ENCODE peak calls at places on chromosomes 16 and 17, in four cellular contexts. N is WTC11, H is K562, O is H1. L is an unnamed sample.

GRCh38 chr16:66984902-66985311 is 3.5 kb upstream of the CES4A start:
- DNase-seq in H (no peak), O (no peak), N (no peak), L (no peak)

GRCh38 chr17:51427259-51428255 is 167.2 kb downstream of the UTP18 start:
- DNase-seq in N (no peak), O (no peak), H (no peak), L (no peak)

GRCh38 chr16:430904-431303 is 5.5 kb downstream of the RAB11FIP3 start:
- DNase-seq in H (no peak), O (no peak), N (no peak), L (no peak)

GRCh38 chr17:61496174-61496956 is 44.1 kb downstream of the TBX4 start:
- DNase-seq in N (no peak), H (no peak), O (no peak), L (no peak)

GRCh38 chr16:65038125-65038524 is 83.7 kb downstream of the CDH11 start:
- DNase-seq in H (no peak), O (no peak), N (no peak), L (no peak)

GRCh38 chr16:17358846-17359245 is 111.9 kb downstream of the XYLT1 start:
- DNase-seq in O (no peak), N (no peak), H (no peak), L (no peak)

GRCh38 chr17:17506893-17507464 is 10.8 kb upstream of the RASD1 start:
- DNase-seq in N (no peak), O (no peak), H (no peak), L (no peak)

GRCh38 chr17:38748329-38749221 is at the start of gene PCGF2:
- DNase-seq in H (peak; percentile 91), O (peak; percentile 93), N (peak; percentile 96), L (peak; percentile 89)

GRCh38 chr16:71440669-71441347 is 1.0 kb downstream of the TLE7 start:
- DNase-seq in O (peak; percentile 82), N (peak; percentile 77), H (peak; percentile 59), L (peak; percentile 33)

GRCh38 chr17:35746956-35747355 is 6.1 kb downstream of the GAS2L2 start:
- DNase-seq in H (no peak), O (no peak), N (no peak), L (no peak)

GRCh38 chr17:9661027-9661426 is 15.7 kb downstream of the USP43 start:
- DNase-seq in H (no peak), N (no peak), O (no peak), L (no peak)

GRCh38 chr16:49427771-49428170 is 54.2 kb downstream of the C16orf78 start:
- DNase-seq in H (no peak), N (no peak), O (no peak), L (no peak)

GRCh38 chr17:7713782-7714181 is 3.8 kb upstream of the DNAH2 start:
- DNase-seq in H (no peak), N (no peak), O (no peak), L (no peak)

GRCh38 chr16:53611151-53611802 is 92.4 kb downstream of the RPGRIP1L start:
- DNase-seq in O (no peak), H (no peak), N (no peak), L (no peak)

GRCh38 chr16:9297437-9298113 is 206.1 kb downstream of the HAPSTR1 start:
- DNase-seq in O (peak; percentile 77), H (peak; percentile 56), N (peak; percentile 75), L (peak; percentile 63)

GRCh38 chr17:83104577-83105505 is 25.4 kb downstream of the METRNL start:
- DNase-seq in O (no peak), N (no peak), H (no peak), L (no peak)

GRCh38 chr17:74833501-74834361 is 26.0 kb downstream of the GRIN2C start:
- DNase-seq in O (no peak), H (no peak), N (no peak), L (no peak)

GRCh38 chr16:86069736-86070298 is 170.9 kb downstream of the IRF8 start:
- DNase-seq in O (no peak), H (no peak), N (no peak), L (no peak)

GRCh38 chr16:27408602-27409031 is 6.6 kb downstream of the IL21R start:
- DNase-seq in H (no peak), N (no peak), O (no peak), L (no peak)

GRCh38 chr17:13372432-13372831 is 229.3 kb downstream of the HS3ST3A1 start:
- DNase-seq in H (no peak), O (no peak), N (no peak), L (no peak)

GRCh38 chr16:67562918-67563707 is 787 bp downstream of the CTCF start:
- DNase-seq in N (peak; percentile 75), O (peak; percentile 76), H (peak; percentile 75), L (peak; percentile 40)

GRCh38 chr17:73722163-73722562 is 77.9 kb upstream of the SDK2 start:
- DNase-seq in N (no peak), O (no peak), H (no peak), L (no peak)

GRCh38 chr17:74805543-74805991 is 29.4 kb upstream of the NAT9 start:
- DNase-seq in O (no peak), N (no peak), H (no peak), L (no peak)

GRCh38 chr17:64328036-64328874 is 62.4 kb downstream of the PECAM1 start:
- DNase-seq in N (no peak), H (no peak), O (no peak), L (no peak)

GRCh38 chr17:77859035-77859360 is 99.5 kb upstream of the TNRC6C start:
- DNase-seq in N (no peak), H (no peak), O (no peak), L (no peak)

GRCh38 chr16:19666451-19666850 is 51.6 kb downstream of the KNOP1 start:
- DNase-seq in O (no peak), H (no peak), N (no peak), L (no peak)

GRCh38 chr16:3467920-3468319 is 24.4 kb downstream of the NAA60 start:
- DNase-seq in N (no peak), H (no peak), O (no peak), L (no peak)

GRCh38 chr17:82238562-82239201 is 9.8 kb downstream of the SLC16A3 start:
- DNase-seq in N (no peak), O (no peak), H (peak; percentile 94), L (no peak)

GRCh38 chr17:78434455-78435329 is 56.2 kb downstream of the PGS1 start:
- DNase-seq in H (no peak), O (no peak), N (no peak), L (no peak)

GRCh38 chr16:84699147-84699711 is 571 bp upstream of the USP10 start:
- DNase-seq in H (peak; percentile 59), N (no peak), O (no peak), L (no peak)
- TF ChIP-seq JUN in H (no peak), N (no peak), O (no peak), L (no peak)

DNA sequence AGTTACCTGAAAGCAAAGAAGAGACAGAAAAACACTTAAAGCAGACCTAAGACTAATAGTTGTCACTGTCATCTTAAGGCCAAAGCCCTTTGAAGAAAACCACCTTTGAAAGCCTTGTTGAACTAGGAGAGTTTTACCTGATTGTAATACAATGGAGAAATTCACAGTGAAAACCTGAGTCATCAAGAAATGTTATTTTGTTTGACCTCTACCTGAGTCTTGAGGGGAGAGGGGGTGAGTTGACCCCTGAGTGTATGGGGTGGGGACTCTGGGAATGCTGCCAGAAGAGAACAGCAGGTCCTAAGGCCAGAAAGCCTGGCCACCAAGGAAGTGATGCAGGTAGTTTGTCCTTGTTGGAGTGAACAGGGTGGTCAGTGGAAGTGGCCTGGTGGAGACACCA is 204.3 kb downstream of the SPECC1 start:
- DNase-seq in N (no peak), H (no peak), O (no peak), L (no peak)
- TF ChIP-seq SP1 in N (no peak), H (no peak), O (no peak), L (no peak)

GRCh38 chr17:70871180-70871818 is 702.0 kb downstream of the KCNJ2 start:
- DNase-seq in N (no peak), H (no peak), O (no peak), L (no peak)
- TF ChIP-seq JUN in N (no peak), H (no peak), O (no peak), L (no peak)

GRCh38 chr17:42853968-42854790 is 3.2 kb downstream of the AOC3 start:
- DNase-seq in H (no peak), N (no peak), O (no peak), L (peak; percentile 39)

GRCh38 chr17:42855048-42855596 is 4.1 kb downstream of the AOC3 start:
- DNase-seq in O (no peak), H (no peak), N (no peak), L (peak; percentile 65)

GRCh38 chr17:42853004-42853403 is 2.0 kb downstream of the AOC3 start:
- DNase-seq in H (no peak), O (no peak), N (no peak), L (no peak)

GRCh38 chr17:42852351-42852750 is 1.4 kb downstream of the AOC3 start:
- DNase-seq in O (no peak), H (no peak), N (no peak), L (no peak)

DNA sequence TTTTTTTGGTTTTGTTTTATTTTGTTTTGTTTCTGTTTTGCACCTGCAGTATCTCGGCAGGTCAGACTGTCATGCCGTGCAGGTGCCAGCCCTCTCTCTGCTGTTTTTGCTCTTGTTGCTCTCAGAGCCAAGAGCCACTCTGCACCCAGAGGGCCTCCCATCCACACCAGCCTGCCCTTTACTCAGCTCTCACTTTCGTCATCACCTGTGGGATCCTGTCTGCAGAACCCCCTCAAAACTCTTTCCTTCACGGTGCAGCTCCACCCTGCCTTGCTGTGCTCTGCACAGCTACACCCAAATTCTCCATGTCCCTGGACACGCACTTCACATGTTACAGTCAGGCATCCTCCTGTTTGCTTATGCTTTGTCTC is 2.6 kb downstream of the AOC3 start:
- DNase-seq in N (no peak), H (no peak), O (no peak), L (no peak)
- TF ChIP-seq SP1 in N (no peak), H (no peak), O (no peak), L (no peak)

L was measured in HepG2.